ENCODE peak calls at places on chromosomes 13 and 19, in nine cellular contexts. Z, J, B, W, G, Y, H, D and T are unnamed samples.

GRCh38 chr19:32287086-32287485 is 58.3 kb upstream of the ZNF507 start:
- DNase-seq in D (no peak), B (no peak), G (no peak), Y (no peak), J (no peak), W (no peak), Z (no peak), H (no peak), T (no peak)

GRCh38 chr13:72284791-72285190 is 417.8 kb upstream of the DACH1 start:
- DNase-seq in H (no peak), B (no peak), D (no peak), J (no peak), Y (no peak), G (no peak), W (no peak), Z (no peak), T (no peak)

GRCh38 chr13:99986751-99987150 is 5.2 kb downstream of the ZIC2 start:
- DNase-seq in G (no peak), Y (peak), J (no peak), H (no peak), Z (no peak), W (no peak), B (no peak), D (no peak), T (no peak)

GRCh38 chr13:28137556-28137955 is 789 bp upstream of the PAN3 start:
- DNase-seq in D (no peak), Z (no peak), G (no peak), W (no peak), H (no peak), J (no peak), Y (no peak), B (no peak), T (no peak)

GRCh38 chr13:41599619-41600018 is 142.3 kb downstream of the RGCC start:
- DNase-seq in G (no peak), J (no peak), H (no peak), W (no peak), B (no peak), D (no peak), Z (no peak), Y (no peak), T (no peak)

GRCh38 chr19:21422244-21422643 is 25.3 kb downstream of the ZNF493 start:
- DNase-seq in B (no peak), J (no peak), W (no peak), Z (no peak), D (no peak), G (no peak), Y (no peak), H (no peak), T (no peak)

GRCh38 chr13:112880221-112880641 is 88.8 kb upstream of the MCF2L start:
- DNase-seq in D (no peak), B (no peak), J (no peak), H (no peak), Z (no peak), G (no peak), Y (no peak), W (no peak), T (no peak)

GRCh38 chr13:45781553-45782326 is 69.8 kb downstream of the SIAH3 start:
- DNase-seq in Z (no peak), H (no peak), J (no peak), W (no peak), G (peak), B (no peak), Y (no peak), D (no peak), T (no peak)

GRCh38 chr13:34416833-34417425 is 525.1 kb upstream of the NBEA start:
- DNase-seq in J (no peak), Y (peak), W (no peak), B (no peak), Z (peak), D (peak), G (peak), H (no peak), T (no peak)

GRCh38 chr13:41746259-41746658 is 214.7 kb downstream of the VWA8 start:
- DNase-seq in D (no peak), J (no peak), Z (peak), W (no peak), Y (no peak), H (no peak), B (no peak), G (no peak), T (no peak)

GRCh38 chr13:94236132-94236531 is 243.3 kb downstream of the DCT start:
- DNase-seq in W (no peak), H (no peak), Y (no peak), B (no peak), D (no peak), Z (no peak), G (no peak), J (no peak), T (no peak)

GRCh38 chr13:30191491-30192100 is 115.8 kb downstream of the KATNAL1 start:
- DNase-seq in J (no peak), Z (no peak), W (no peak), G (no peak), B (no peak), H (no peak), Y (no peak), D (no peak), T (no peak)

GRCh38 chr19:8699908-8700307 is 1.3 kb upstream of the ACTL9 start:
- DNase-seq in J (no peak), D (no peak), G (no peak), Z (no peak), W (no peak), Y (no peak), B (no peak), H (no peak), T (no peak)
- H3K27ac ChIP-seq in J (no peak), D (no peak), G (no peak), Z (no peak), W (no peak), Y (no peak), B (no peak), H (no peak), T (no peak)

GRCh38 chr19:10819124-10820060 is 16.6 kb downstream of the TMED1 start:
- DNase-seq in W (no peak), G (peak), Z (no peak), D (no peak), H (no peak), Y (no peak), B (no peak), J (no peak), T (no peak)
- H3K27ac ChIP-seq in W (peak), G (no peak), Z (peak), D (peak), H (no peak), Y (no peak), B (no peak), J (no peak), T (no peak)

GRCh38 chr19:40704491-40705361 is 12.0 kb downstream of the COQ8B start:
- DNase-seq in H (no peak), B (no peak), W (no peak), Y (no peak), G (no peak), J (no peak), Z (no peak), D (no peak), T (no peak)
- H3K27ac ChIP-seq in H (no peak), B (no peak), W (no peak), Y (no peak), G (peak), J (no peak), Z (no peak), D (no peak), T (no peak)

DNA sequence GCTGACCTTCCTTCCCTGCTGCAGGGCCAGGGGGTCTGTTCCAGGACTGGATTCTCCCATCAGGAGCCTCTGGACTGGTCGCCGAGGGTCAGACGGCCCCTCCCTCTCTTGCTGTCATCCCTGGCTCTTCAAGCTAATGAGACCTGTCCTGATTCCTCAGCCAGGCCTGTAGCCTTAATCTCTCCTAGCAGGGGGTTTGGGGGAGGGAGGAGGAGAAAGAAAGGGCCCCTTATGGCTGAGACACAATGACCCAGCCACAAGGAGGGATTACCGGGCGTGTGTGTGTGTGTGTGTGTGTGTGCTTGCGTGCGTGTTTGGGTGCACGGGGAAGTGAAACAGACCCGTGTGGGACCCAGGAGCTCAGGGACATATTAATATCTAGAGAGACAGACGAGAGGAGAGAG is 1.9 kb upstream of the CRX start:
- DNase-seq in W (no peak), H (no peak), Z (no peak), G (no peak), J (no peak), B (peak), D (no peak), Y (peak), T (no peak)
- H3K27ac ChIP-seq in W (no peak), H (no peak), Z (no peak), G (no peak), J (no peak), B (peak), D (no peak), Y (no peak), T (no peak)

DNA sequence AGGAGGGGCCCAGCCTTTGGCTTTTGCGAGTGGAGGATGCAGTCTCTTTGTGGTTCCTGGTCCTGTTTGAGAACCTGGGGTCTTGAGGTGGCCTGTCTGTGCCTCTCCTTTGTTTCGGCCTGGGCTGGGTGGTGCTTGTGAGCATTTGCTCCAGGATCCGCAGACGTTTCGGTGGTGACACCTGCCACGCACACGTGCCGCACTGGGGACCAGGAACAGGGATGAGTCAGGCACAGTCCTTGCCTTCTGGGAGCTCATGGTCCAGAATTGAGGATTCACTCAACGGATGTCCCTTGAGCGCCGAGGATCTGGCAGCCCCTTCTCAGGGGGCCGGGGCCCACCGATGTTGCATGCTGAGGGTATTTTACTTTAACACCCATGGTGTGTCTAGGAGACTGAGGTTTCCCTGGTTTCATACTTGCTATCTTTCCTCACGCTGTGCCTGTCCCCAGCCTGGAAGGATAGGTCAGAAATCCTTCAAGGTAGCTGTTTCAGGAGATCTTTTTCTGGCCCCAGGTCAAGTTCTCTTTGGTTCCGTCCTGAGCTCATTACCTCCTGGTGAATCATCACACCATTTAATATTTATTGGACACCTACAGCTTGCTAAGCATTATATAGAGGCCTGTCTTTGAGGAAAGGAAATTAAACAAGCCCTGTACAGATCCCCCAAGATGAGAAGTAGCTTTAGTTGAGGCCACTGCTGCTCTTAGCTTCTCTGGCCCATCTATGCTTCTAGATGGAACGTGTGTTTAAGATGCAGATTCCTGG is 5.1 kb downstream of the HDGFL2 start:
- DNase-seq in G (no peak), W (no peak), B (no peak), D (no peak), Z (no peak), Y (no peak), H (no peak), J (no peak), T (no peak)
- H3K27ac ChIP-seq in G (no peak), W (no peak), B (no peak), D (no peak), Z (no peak), Y (no peak), H (no peak), J (no peak), T (no peak)